ENCODE peak calls at places on chromosomes 6 and 20, in five cellular contexts. One of them, this sample, is unnamed.
A peak's percentile ranks its signal among the peaks of the same experiment; 100 is the strongest.

GRCh38 chr20:6160736-6161135 is 37.9 kb upstream of the FERMT1 start:
- DNase-seq in astrocyte of the spinal cord: no peak
- DNase-seq in M059J: no peak
- DNase-seq in PC-9: no peak
- DNase-seq in cardiac muscle cell: no peak
- DNase-seq in this sample: no peak

GRCh38 chr6:169918954-169919549 is 167.6 kb downstream of the ERMARD start:
- DNase-seq in astrocyte of the spinal cord: no peak
- DNase-seq in M059J: no peak
- DNase-seq in cardiac muscle cell: no peak
- DNase-seq in PC-9: no peak
- DNase-seq in this sample: no peak

GRCh38 chr20:25464501-25465204 is 57.2 kb downstream of the GINS1 start:
- DNase-seq in astrocyte of the spinal cord: no peak
- DNase-seq in M059J: no peak
- DNase-seq in PC-9: no peak
- DNase-seq in cardiac muscle cell: no peak
- DNase-seq in this sample: no peak

GRCh38 chr6:21262504-21262903 is 331.0 kb upstream of the SOX4 start:
- DNase-seq in cardiac muscle cell: no peak
- DNase-seq in M059J: no peak
- DNase-seq in astrocyte of the spinal cord: no peak
- DNase-seq in PC-9: no peak
- DNase-seq in this sample: no peak

GRCh38 chr6:80143312-80143960 is 37.0 kb downstream of the BCKDHB start:
- DNase-seq in astrocyte of the spinal cord: peak; percentile 94
- DNase-seq in M059J: peak; percentile 98
- DNase-seq in PC-9: peak; percentile 82
- DNase-seq in cardiac muscle cell: peak; percentile 94
- DNase-seq in this sample: peak; percentile 94

GRCh38 chr6:18422136-18422535 is 35.0 kb downstream of the RNF144B start:
- DNase-seq in cardiac muscle cell: no peak
- DNase-seq in astrocyte of the spinal cord: no peak
- DNase-seq in M059J: no peak
- DNase-seq in PC-9: no peak
- DNase-seq in this sample: no peak

GRCh38 chr6:80215063-80215462 is 108.6 kb downstream of the BCKDHB start:
- DNase-seq in astrocyte of the spinal cord: no peak
- DNase-seq in M059J: no peak
- DNase-seq in cardiac muscle cell: no peak
- DNase-seq in PC-9: no peak
- DNase-seq in this sample: no peak

GRCh38 chr6:41976794-41977484 is 35.3 kb upstream of the CCND3 start:
- DNase-seq in M059J: peak; percentile 73
- DNase-seq in cardiac muscle cell: peak; percentile 67
- DNase-seq in PC-9: peak; percentile 77
- DNase-seq in astrocyte of the spinal cord: peak; percentile 63
- DNase-seq in this sample: peak; percentile 68

GRCh38 chr20:2798814-2799213 is 1.6 kb downstream of the CPXM1 start:
- DNase-seq in M059J: peak; percentile 53
- DNase-seq in cardiac muscle cell: peak; percentile 27
- DNase-seq in PC-9: peak; percentile 39
- DNase-seq in astrocyte of the spinal cord: peak; percentile 62
- DNase-seq in this sample: no peak

GRCh38 chr6:112337209-112337638 is 9.9 kb upstream of the RFPL4B start:
- DNase-seq in M059J: peak; percentile 87
- DNase-seq in cardiac muscle cell: peak; percentile 89
- DNase-seq in astrocyte of the spinal cord: peak; percentile 81
- DNase-seq in PC-9: no peak
- DNase-seq in this sample: peak; percentile 58

GRCh38 chr6:2028457-2029038 is 216.9 kb downstream of the GMDS start:
- DNase-seq in M059J: peak; percentile 79
- DNase-seq in astrocyte of the spinal cord: no peak
- DNase-seq in cardiac muscle cell: no peak
- DNase-seq in PC-9: peak; percentile 78
- DNase-seq in this sample: no peak

GRCh38 chr6:26250806-26251075 is 114.3 kb upstream of the BTN3A2 start:
- DNase-seq in PC-9: no peak
- DNase-seq in cardiac muscle cell: peak; percentile 63
- DNase-seq in astrocyte of the spinal cord: no peak
- DNase-seq in M059J: no peak
- DNase-seq in this sample: no peak

GRCh38 chr20:25864986-25865714 is 168.5 kb upstream of the ZNF337 start:
- DNase-seq in cardiac muscle cell: no peak
- DNase-seq in astrocyte of the spinal cord: no peak
- DNase-seq in PC-9: no peak
- DNase-seq in M059J: no peak
- DNase-seq in this sample: no peak

GRCh38 chr6:34589140-34589539 is 33.0 kb upstream of the SPDEF start:
- DNase-seq in M059J: no peak
- DNase-seq in cardiac muscle cell: no peak
- DNase-seq in astrocyte of the spinal cord: no peak
- DNase-seq in PC-9: no peak
- DNase-seq in this sample: no peak

This sample was measured in renal cortical epithelial cell.